ENCODE peak calls at places on chromosomes 2 and 18, in ten cellular contexts. K is transverse colon, T is AG09309, Y is cardiac fibroblast, S is fibroblast of lung, O is heart right ventricle, Q is HFFc6, B is fibroblast of pulmonary artery, P is BE2C, H is nephron progenitor cell. X is an unnamed sample.

GRCh38 chr2:187194049-187194448 is 254.0 kb downstream of the CALCRL start:
- DNase-seq in O (no peak), T (no peak), B (no peak), K (no peak), Q (no peak), Y (no peak), S (no peak), P (no peak), H (no peak), X (no peak)

GRCh38 chr2:167380094-167380493 is 491.8 kb downstream of the XIRP2 start:
- DNase-seq in S (no peak), P (no peak), O (no peak), Y (no peak), T (no peak), K (peak), Q (no peak), B (no peak), H (no peak), X (no peak)

GRCh38 chr2:120348134-120349103 is 2.5 kb downstream of the INHBB start:
- DNase-seq in K (no peak), B (no peak), Y (peak), P (no peak), T (no peak), Q (no peak), O (no peak), H (no peak), S (no peak), X (no peak)

GRCh38 chr18:49910986-49911385 is 97.7 kb upstream of the ACAA2 start:
- DNase-seq in S (no peak), B (no peak), K (no peak), Q (no peak), T (no peak), P (no peak), Y (no peak), H (no peak), O (no peak), X (no peak)

GRCh38 chr2:145020694-145021093 is 500.8 kb upstream of the ZEB2 start:
- DNase-seq in Q (no peak), Y (no peak), P (no peak), O (no peak), K (no peak), H (no peak), B (peak), T (no peak), S (peak), X (no peak)

GRCh38 chr2:38244306-38244705 is 132.8 kb downstream of the ATL2 start:
- DNase-seq in T (no peak), K (no peak), Y (no peak), O (no peak), S (no peak), H (no peak), B (no peak), Q (no peak), P (no peak), X (no peak)

GRCh38 chr2:17583166-17583565 is 42.7 kb downstream of the VSNL1 start:
- DNase-seq in K (no peak), B (peak), O (no peak), P (no peak), Y (peak), Q (no peak), H (no peak), S (peak), T (no peak), X (peak)

GRCh38 chr2:83850071-83850725 is 608.9 kb downstream of the SUCLG1 start:
- DNase-seq in H (no peak), T (no peak), S (no peak), Q (no peak), Y (no peak), K (no peak), B (no peak), O (no peak), P (no peak), X (peak)

GRCh38 chr2:173749315-173749714 is 215.9 kb downstream of the SP3 start:
- DNase-seq in H (no peak), P (no peak), Q (peak), S (peak), K (no peak), Y (peak), O (no peak), B (peak), T (peak), X (peak)

GRCh38 chr2:221429741-221430491 is 142.2 kb downstream of the EPHA4 start:
- DNase-seq in H (no peak), T (no peak), Y (peak), S (peak), O (peak), Q (peak), B (peak), P (no peak), K (peak), X (peak)

GRCh38 chr18:61582205-61582710 is 249.0 kb downstream of the CDH20 start:
- DNase-seq in K (no peak), Q (no peak), Y (no peak), B (no peak), S (no peak), P (no peak), H (no peak), O (peak), T (no peak), X (no peak)
- TF ChIP-seq CTCF in K (peak), Q (peak), Y (no peak), B (no peak), S (peak), P (no peak), H (no peak), O (no peak), T (no peak), X (no peak)

GRCh38 chr2:205407984-205408383 is 274.3 kb upstream of the NRP2 start:
- DNase-seq in T (peak), S (peak), Y (peak), O (no peak), K (no peak), Q (peak), P (peak), B (peak), H (no peak), X (no peak)

GRCh38 chr2:205405752-205406151 is 276.5 kb upstream of the NRP2 start:
- DNase-seq in Q (peak), Y (peak), P (no peak), K (no peak), B (peak), T (peak), H (no peak), O (no peak), S (peak), X (peak)

GRCh38 chr2:205408690-205409089 is 273.6 kb upstream of the NRP2 start:
- DNase-seq in K (no peak), S (peak), Y (peak), O (no peak), T (peak), Q (peak), B (no peak), H (no peak), P (no peak), X (no peak)

GRCh38 chr2:205411558-205411957 is 270.7 kb upstream of the NRP2 start:
- DNase-seq in P (no peak), K (peak), B (no peak), O (no peak), Y (peak), Q (no peak), H (no peak), T (no peak), S (no peak), X (no peak)

GRCh38 chr2:205409403-205409802 is 272.9 kb upstream of the NRP2 start:
- DNase-seq in Y (no peak), Q (peak), K (no peak), T (no peak), H (no peak), S (peak), O (no peak), B (no peak), P (no peak), X (no peak)
- TF ChIP-seq CTCF in Y (no peak), Q (no peak), K (no peak), T (no peak), H (no peak), S (no peak), O (no peak), B (no peak), P (no peak), X (no peak)

GRCh38 chr2:42904576-42904876 is 112.1 kb upstream of the HAAO start:
- DNase-seq in S (no peak), H (no peak), Q (no peak), Y (no peak), P (no peak), O (no peak), K (no peak), T (no peak), B (no peak), X (no peak)

GRCh38 chr2:42906557-42907380 is 114.4 kb upstream of the HAAO start:
- DNase-seq in P (peak), T (no peak), B (no peak), Q (peak), K (peak), O (peak), S (peak), H (peak), Y (peak), X (peak)

GRCh38 chr2:42903821-42904575 is 111.6 kb upstream of the HAAO start:
- DNase-seq in B (no peak), K (no peak), P (no peak), Y (no peak), O (no peak), T (no peak), Q (no peak), H (no peak), S (no peak), X (no peak)

GRCh38 chr2:42906115-42906556 is 113.8 kb upstream of the HAAO start:
- DNase-seq in H (no peak), O (no peak), T (no peak), P (no peak), B (no peak), S (no peak), Q (no peak), Y (no peak), K (no peak), X (no peak)

DNA sequence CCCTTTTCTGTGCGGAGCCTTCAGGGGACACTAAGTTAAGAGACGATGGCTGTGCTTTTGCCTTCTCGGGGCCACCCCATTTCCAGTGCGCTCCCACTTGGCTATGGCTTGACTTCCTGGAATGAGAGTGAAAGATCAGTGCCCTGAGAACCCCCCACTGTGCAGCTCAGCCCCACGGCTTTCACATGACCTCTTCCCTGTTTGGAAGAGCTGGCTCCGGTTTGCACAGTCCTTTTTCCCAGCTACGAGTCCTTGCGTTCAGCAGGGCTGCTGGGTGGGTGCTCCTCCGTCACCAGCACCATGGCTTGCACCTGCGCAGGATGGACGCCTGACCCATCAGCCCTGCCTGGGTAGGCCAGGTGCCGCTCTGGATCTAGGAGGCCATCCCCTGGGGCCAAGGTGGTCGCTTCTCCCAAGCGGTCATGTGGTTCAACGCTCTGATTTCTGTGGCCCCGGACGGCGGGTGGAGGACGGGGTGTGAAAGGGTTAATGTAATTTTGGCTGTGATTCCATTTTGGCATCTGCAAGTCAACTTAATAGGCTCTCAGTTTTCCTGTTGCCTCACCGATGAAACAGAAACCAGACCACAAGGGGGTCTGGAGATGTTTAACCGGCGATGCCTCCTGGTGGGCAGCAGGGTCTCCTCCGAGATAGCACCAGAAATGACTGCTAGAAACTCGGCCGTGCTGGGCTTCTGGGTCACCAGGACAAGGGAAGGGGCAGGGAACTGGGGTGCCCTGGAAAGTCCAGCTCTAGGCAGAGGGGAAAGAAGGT is 113.1 kb upstream of the HAAO start:
- DNase-seq in B (no peak), Y (peak), Q (no peak), H (no peak), S (peak), K (no peak), T (no peak), P (peak), O (peak), X (no peak)
- TF ChIP-seq CTCF in B (no peak), Y (peak), Q (no peak), H (no peak), S (peak), K (peak), T (peak), P (peak), O (peak), X (no peak)

DNA sequence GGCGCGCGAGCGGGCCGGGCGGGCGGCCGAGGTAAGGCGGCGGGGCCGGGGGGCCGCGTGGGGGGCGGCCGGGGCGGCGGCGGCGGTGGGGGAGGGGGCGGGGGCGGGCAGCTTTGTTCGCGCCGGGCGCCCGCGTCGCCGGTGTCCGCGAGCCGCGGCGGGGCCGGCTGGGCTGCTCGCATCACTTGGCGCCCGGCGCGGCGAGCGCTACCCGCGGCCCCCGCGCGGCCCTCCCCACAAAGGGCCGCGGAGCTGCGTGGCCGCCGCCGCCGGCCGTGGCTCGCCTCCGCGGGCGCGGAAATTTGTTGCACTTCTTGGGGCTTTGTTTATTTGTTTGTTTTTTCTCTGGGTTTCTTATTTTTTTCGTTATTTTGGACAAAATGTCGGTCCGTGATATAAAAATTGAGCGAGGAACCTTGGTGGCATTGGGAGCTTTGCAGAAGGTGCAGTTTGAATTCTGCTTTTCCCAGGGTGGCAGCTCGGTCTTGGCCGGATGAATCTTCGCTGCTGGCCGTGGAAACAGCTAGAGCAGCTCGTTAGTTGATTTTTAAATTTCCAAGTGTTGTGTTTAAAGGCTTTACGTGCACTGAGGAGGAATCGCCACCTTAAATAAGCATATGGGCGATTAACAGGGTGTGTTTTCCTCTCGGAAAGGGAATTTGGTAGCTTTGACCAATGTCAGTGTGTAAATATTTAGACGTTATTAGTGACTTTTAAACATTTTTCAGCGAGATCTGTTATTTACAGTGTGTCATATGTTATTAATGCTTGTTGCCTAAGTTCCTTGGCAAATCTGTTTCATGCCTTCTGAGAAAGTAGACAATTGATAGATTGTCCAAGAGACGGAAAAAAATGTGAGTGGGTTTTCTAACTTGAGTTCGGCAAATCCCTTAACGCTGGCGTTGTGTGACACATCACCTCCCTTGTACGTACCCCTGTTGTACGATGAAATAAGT is 816 bp downstream of the UBE2E3 start:
- DNase-seq in S (peak), H (no peak), P (peak), Q (peak), Y (peak), B (peak), T (no peak), O (peak), K (peak), X (peak)
- TF ChIP-seq CTCF in S (no peak), H (no peak), P (no peak), Q (no peak), Y (no peak), B (no peak), T (no peak), O (no peak), K (no peak), X (no peak)

GRCh38 chr2:222887124-222887523 is 26.3 kb downstream of the ACSL3 start:
- DNase-seq in Q (no peak), H (no peak), T (no peak), P (no peak), O (no peak), K (no peak), S (peak), Y (no peak), B (no peak), X (no peak)
- TF ChIP-seq CTCF in Q (no peak), H (no peak), T (no peak), P (no peak), O (no peak), K (no peak), S (no peak), Y (no peak), B (no peak), X (no peak)

DNA sequence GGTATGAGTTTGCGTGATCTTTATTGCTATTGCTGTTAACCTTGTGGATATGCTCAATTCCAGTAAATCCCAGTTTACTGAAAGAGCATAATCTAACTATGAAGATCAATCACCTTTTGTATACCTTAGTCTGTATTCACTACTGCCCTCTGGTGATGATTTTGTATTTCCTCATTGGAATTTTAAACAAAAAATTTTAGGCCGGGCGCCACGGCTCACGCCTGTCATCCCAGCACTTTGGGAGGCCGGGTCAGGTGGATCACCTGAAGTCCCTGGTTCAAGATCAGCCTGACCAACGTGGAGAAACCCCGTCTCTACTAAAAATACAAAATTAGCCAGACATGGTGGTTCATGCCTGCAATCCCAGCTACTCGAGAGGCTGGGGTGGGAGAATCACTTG is 5.1 kb downstream of the COMMD1 start:
- DNase-seq in H (no peak), Q (no peak), P (no peak), K (no peak), Y (peak), B (peak), O (no peak), S (no peak), T (no peak), X (peak)
- TF ChIP-seq CTCF in H (peak), Q (peak), P (peak), K (peak), Y (peak), B (peak), O (peak), S (no peak), T (peak), X (no peak)

GRCh38 chr2:9138507-9139085 is 68.0 kb upstream of the ASAP2 start:
- DNase-seq in H (peak), P (peak), O (no peak), S (peak), T (no peak), Y (no peak), Q (no peak), B (peak), K (no peak), X (no peak)
- TF ChIP-seq CTCF in H (peak), P (peak), O (no peak), S (no peak), T (peak), Y (peak), Q (no peak), B (peak), K (no peak), X (no peak)